ENCODE peak calls at places on chromosome 14, in four cellular contexts. I is AG10803, C is cardiac muscle cell, O is tibial nerve. Y is an unnamed sample.
A peak's percentile ranks its signal among the peaks of the same experiment; 100 is the strongest.

GRCh38 chr14:36502558-36503508 is 17.2 kb downstream of the NKX2-1 start:
- DNase-seq in I (no peak), C (no peak), O (no peak), Y (no peak)

GRCh38 chr14:91350813-91351507 is 66.7 kb downstream of the CCDC88C start:
- DNase-seq in I (no peak), C (no peak), O (no peak), Y (no peak)

GRCh38 chr14:46250113-46250703 is 401.4 kb downstream of the RPL10L start:
- DNase-seq in I (no peak), C (peak; percentile 29), O (no peak), Y (peak; percentile 24)

GRCh38 chr14:102811254-102811963 is 34.2 kb downstream of the TRAF3 start:
- DNase-seq in I (no peak), C (no peak), O (no peak), Y (no peak)

GRCh38 chr14:32950584-32950983 is 11.9 kb downstream of the NPAS3 start:
- DNase-seq in I (peak; percentile 27), C (no peak), O (no peak), Y (no peak)

GRCh38 chr14:43651896-43652295 is 855.2 kb downstream of the FSCB start:
- DNase-seq in I (no peak), C (no peak), O (no peak), Y (no peak)

GRCh38 chr14:75748340-75748739 is 87.3 kb downstream of the TTLL5 start:
- DNase-seq in I (peak; percentile 23), C (no peak), O (no peak), Y (no peak)

GRCh38 chr14:68884031-68885030 is 91.5 kb upstream of the ZFP36L1 start:
- DNase-seq in I (peak; percentile 86), C (no peak), O (no peak), Y (no peak)

GRCh38 chr14:89673499-89674225 is 256.6 kb upstream of the FOXN3 start:
- DNase-seq in I (peak; percentile 47), C (peak; percentile 11), O (no peak), Y (no peak)

GRCh38 chr14:83478741-83479140 is 1945.1 kb upstream of the SEL1L start:
- DNase-seq in I (no peak), C (no peak), O (no peak), Y (no peak)

GRCh38 chr14:99189201-99189801 is 82.7 kb downstream of the BCL11B start:
- DNase-seq in I (no peak), C (no peak), O (no peak), Y (no peak)

GRCh38 chr14:54683882-54684794 is 117.2 kb downstream of the SAMD4A start:
- DNase-seq in I (peak; percentile 95), C (no peak), O (peak; percentile 77), Y (peak; percentile 39)

GRCh38 chr14:48325486-48325885 is 650.1 kb upstream of the MDGA2 start:
- DNase-seq in I (no peak), C (no peak), O (no peak), Y (no peak)

GRCh38 chr14:38553586-38553985 is 297.7 kb upstream of the CLEC14A start:
- DNase-seq in I (peak; percentile 88), C (no peak), O (no peak), Y (no peak)

GRCh38 chr14:105411017-105411941 is 8.3 kb upstream of the MTA1 start:
- DNase-seq in I (peak; percentile 24), C (peak; percentile 80), O (no peak), Y (peak; percentile 67)

GRCh38 chr14:34997762-34998161 is 15.0 kb downstream of the SRP54 start:
- DNase-seq in I (no peak), C (no peak), O (no peak), Y (no peak)

GRCh38 chr14:68822132-68822651 is 29.3 kb upstream of the ZFP36L1 start:
- DNase-seq in I (no peak), C (no peak), O (no peak), Y (no peak)

GRCh38 chr14:21860172-21860571 is 186.6 kb upstream of the OR4E1 start:
- DNase-seq in I (no peak), C (peak; percentile 23), O (no peak), Y (no peak)

GRCh38 chr14:50303744-50304471 is 8.1 kb downstream of the L2HGDH start:
- DNase-seq in I (peak; percentile 48), C (no peak), O (no peak), Y (peak; percentile 26)

GRCh38 chr14:33914676-33915516 is 36.0 kb downstream of the EGLN3 start:
- DNase-seq in I (peak; percentile 48), C (no peak), O (no peak), Y (no peak)

GRCh38 chr14:30354439-30354838 is 204.5 kb upstream of the G2E3 start:
- DNase-seq in I (no peak), C (no peak), O (no peak), Y (no peak)

GRCh38 chr14:101986953-101987352 is 22.6 kb downstream of the DYNC1H1 start:
- DNase-seq in I (no peak), C (no peak), O (no peak), Y (no peak)

GRCh38 chr14:52553002-52553670 is 500 bp downstream of the GPR137C start:
- DNase-seq in I (no peak), C (peak; percentile 68), O (no peak), Y (peak; percentile 68)

GRCh38 chr14:96158735-96159134 is 45.9 kb upstream of the BDKRB2 start:
- DNase-seq in I (no peak), C (no peak), O (no peak), Y (no peak)

GRCh38 chr14:25298238-25298637 is 248.3 kb upstream of the STXBP6 start:
- DNase-seq in I (no peak), C (no peak), O (no peak), Y (no peak)

GRCh38 chr14:65290830-65291229 is 121.7 kb upstream of the FUT8 start:
- DNase-seq in I (peak; percentile 94), C (no peak), O (no peak), Y (no peak)

GRCh38 chr14:65281991-65282908 is 130.3 kb upstream of the FUT8 start:
- DNase-seq in I (peak; percentile 93), C (no peak), O (no peak), Y (no peak)

GRCh38 chr14:65282909-65283253 is 129.6 kb upstream of the FUT8 start:
- DNase-seq in I (no peak), C (no peak), O (no peak), Y (no peak)

GRCh38 chr14:65287264-65288131 is 125.0 kb upstream of the FUT8 start:
- DNase-seq in I (no peak), C (no peak), O (no peak), Y (no peak)

GRCh38 chr14:65286443-65286842 is 126.1 kb upstream of the FUT8 start:
- DNase-seq in I (peak; percentile 10), C (no peak), O (no peak), Y (no peak)
- TF ChIP-seq CTCF in I (peak; percentile 33), C (peak; percentile 26), O (no peak), Y (peak; percentile 31)

GRCh38 chr14:85601246-85601645 is 71.3 kb downstream of the FLRT2 start:
- DNase-seq in I (no peak), C (no peak), O (no peak), Y (peak; percentile 82)
- H3K4me3 ChIP-seq in I (no peak overlapping the region), C (no peak overlapping the region), O (no peak overlapping the region), Y (no peak overlapping the region)

GRCh38 chr14:104226421-104227385 is 88.3 kb downstream of the KIF26A start:
- DNase-seq in I (no peak), C (no peak), O (no peak), Y (peak; percentile 33)

GRCh38 chr14:104223101-104223809 is 84.9 kb downstream of the KIF26A start:
- DNase-seq in I (no peak), C (peak; percentile 60), O (no peak), Y (peak; percentile 99)

GRCh38 chr14:104222396-104223036 is 84.1 kb downstream of the KIF26A start:
- DNase-seq in I (no peak), C (no peak), O (no peak), Y (peak; percentile 16)

GRCh38 chr14:104223810-104224515 is 85.6 kb downstream of the KIF26A start:
- DNase-seq in I (no peak), C (no peak), O (no peak), Y (peak; percentile 93)

GRCh38 chr14:104224516-104225281 is 86.3 kb downstream of the KIF26A start:
- DNase-seq in I (no peak), C (peak; percentile 32), O (no peak), Y (peak; percentile 42)
- TF ChIP-seq CTCF in I (peak; percentile 13), C (peak; percentile 40), O (peak; percentile 18), Y (peak; percentile 71)

DNA sequence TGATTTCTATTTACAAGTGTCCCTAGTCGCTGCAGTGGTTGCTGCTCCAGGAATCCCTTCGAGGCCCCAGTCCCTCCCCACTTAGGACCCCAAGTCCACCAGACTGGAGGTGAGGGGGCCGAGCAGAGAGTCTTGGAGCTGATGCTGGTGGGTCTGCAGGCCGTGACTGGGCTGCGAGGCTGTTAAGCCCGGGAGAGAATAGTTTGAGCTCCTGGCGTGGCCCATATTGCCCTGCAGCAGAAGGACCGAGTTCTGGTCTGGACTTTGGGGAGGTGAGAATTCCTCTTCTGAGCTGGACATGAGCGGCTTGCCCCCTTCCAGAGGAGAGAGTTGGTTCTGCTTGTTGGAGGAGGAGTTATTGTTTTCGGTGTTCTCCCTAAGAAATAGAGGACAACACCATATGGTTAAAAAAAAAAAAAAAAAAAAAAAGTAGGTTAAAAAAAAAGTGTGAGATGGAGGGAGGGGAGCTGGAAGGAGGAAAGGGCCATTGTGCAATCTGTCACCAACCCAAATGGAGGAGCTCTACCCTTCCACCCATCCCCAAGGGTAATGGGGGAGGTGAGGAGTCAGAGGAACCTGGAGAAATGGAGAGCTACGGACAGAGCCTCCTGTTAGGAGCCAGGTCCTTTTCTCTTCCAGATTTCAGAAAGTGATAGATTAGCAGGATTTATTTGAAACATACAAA is 2.9 kb downstream of the SIX1 start:
- DNase-seq in I (no peak), C (no peak), O (no peak), Y (no peak)
- H3K4me3 ChIP-seq in I (peak overlapping the region; percentile 70), C (no peak overlapping the region), O (no peak overlapping the region), Y (no peak overlapping the region)

GRCh38 chr14:61860294-61860918 is 98.2 kb downstream of the SNAPC1 start:
- DNase-seq in I (peak; percentile 42), C (peak; percentile 60), O (peak; percentile 47), Y (peak; percentile 56)
- TF ChIP-seq CTCF in I (peak; percentile 87), C (peak; percentile 87), O (peak; percentile 70), Y (peak; percentile 88)

GRCh38 chr14:93540235-93540634 is 109.5 kb downstream of the UNC79 start:
- DNase-seq in I (no peak), C (no peak), O (no peak), Y (no peak)
- H3K4me3 ChIP-seq in I (no peak overlapping the region), C (no peak overlapping the region), O (no peak overlapping the region), Y (no peak overlapping the region)

GRCh38 chr14:100910888-100911664 is 7.6 kb upstream of the RTL1 start:
- DNase-seq in I (no peak), C (no peak), O (no peak), Y (no peak)
- TF ChIP-seq CTCF in I (no peak), C (no peak), O (no peak), Y (no peak)

GRCh38 chr14:60652674-60653387 is 3.6 kb upstream of the SIX1 start:
- DNase-seq in I (no peak), C (no peak), O (no peak), Y (no peak)
- H3K4me3 ChIP-seq in I (peak overlapping the region; percentile 20), C (no peak overlapping the region), O (no peak overlapping the region), Y (no peak overlapping the region)

GRCh38 chr14:94540031-94540794 is 21.0 kb upstream of the SERPINA4 start:
- DNase-seq in I (peak; percentile 50), C (no peak), O (no peak), Y (no peak)
- TF ChIP-seq CTCF in I (peak; percentile 15), C (peak; percentile 37), O (no peak), Y (no peak)

GRCh38 chr14:58354817-58355216 is 40.9 kb upstream of the TOMM20L start:
- DNase-seq in I (no peak), C (no peak), O (no peak), Y (no peak)

GRCh38 chr14:58356268-58356667 is 39.5 kb upstream of the TOMM20L start:
- DNase-seq in I (peak; percentile 2), C (no peak), O (no peak), Y (no peak)

GRCh38 chr14:58353516-58354299 is 42.0 kb upstream of the TOMM20L start:
- DNase-seq in I (peak; percentile 1), C (no peak), O (no peak), Y (no peak)
- H3K4me3 ChIP-seq in I (peak overlapping the region; percentile 7), C (no peak overlapping the region), O (no peak overlapping the region), Y (no peak overlapping the region)